ENCODE peak calls at places on chromosomes 2 and 18, in six cellular contexts. H is breast epithelium, R is activated T-cell treated with anti-CD3 and anti-CD28 coated beads for 48 hours, C is GM03348, T is cardiac septum, I is heart right ventricle. V is an unnamed sample.

GRCh38 chr2:223735659-223736244 is 101.6 kb downstream of the AP1S3 start:
- DNase-seq in H (no peak), R (no peak), C (peak), T (no peak), I (no peak), V (no peak)

GRCh38 chr2:62382757-62383156 is 123.2 kb downstream of the TMEM17 start:
- DNase-seq in H (no peak), R (no peak), C (no peak), T (no peak), I (no peak), V (no peak)

GRCh38 chr18:7766817-7767216 is 199.7 kb downstream of the PTPRM start:
- DNase-seq in H (no peak), R (no peak), C (no peak), T (no peak), I (no peak), V (no peak)

GRCh38 chr2:36951574-36951973 is 14.8 kb downstream of the STRN start:
- DNase-seq in H (no peak), R (no peak), C (no peak), T (no peak), I (no peak), V (no peak)

GRCh38 chr2:8357738-8358137 is 324.1 kb upstream of the ID2 start:
- DNase-seq in H (no peak), R (no peak), C (no peak), T (no peak), I (no peak), V (no peak)

GRCh38 chr18:27120246-27120645 is 64.9 kb downstream of the CHST9 start:
- DNase-seq in H (no peak), R (no peak), C (no peak), T (no peak), I (no peak), V (no peak)

GRCh38 chr18:78406743-78407455 is 572.7 kb upstream of the SALL3 start:
- DNase-seq in H (no peak), R (no peak), C (no peak), T (no peak), I (no peak), V (no peak)

GRCh38 chr2:240605867-240606743 is 19.2 kb upstream of the GPR35 start:
- DNase-seq in H (no peak), R (no peak), C (no peak), T (peak), I (no peak), V (no peak)

GRCh38 chr18:31376477-31376876 is at the start of gene DSG4:
- DNase-seq in H (no peak), R (no peak), C (no peak), T (no peak), I (no peak), V (no peak)

GRCh38 chr18:31512203-31512764 is 14.3 kb downstream of the DSG2 start:
- DNase-seq in H (no peak), R (no peak), C (peak), T (no peak), I (no peak), V (peak)

GRCh38 chr18:52156166-52156565 is 183.8 kb upstream of the DCC start:
- DNase-seq in H (no peak), R (no peak), C (no peak), T (no peak), I (no peak), V (no peak)

GRCh38 chr18:62037989-62038778 is 145.4 kb upstream of the RNF152 start:
- DNase-seq in H (no peak), R (no peak), C (peak), T (no peak), I (no peak), V (no peak)

GRCh38 chr2:204920776-204921175 is 375.5 kb downstream of the PARD3B start:
- DNase-seq in H (no peak), R (no peak), C (no peak), T (no peak), I (no peak), V (no peak)

GRCh38 chr2:96837575-96837974 is 6.2 kb downstream of the ANKRD23 start:
- DNase-seq in H (no peak), R (no peak), C (no peak), T (no peak), I (no peak), V (peak)

GRCh38 chr2:236971131-236971850 is 114.4 kb upstream of the COPS8 start:
- DNase-seq in H (no peak), R (no peak), C (no peak), T (peak), I (no peak), V (no peak)

GRCh38 chr18:72868666-72869661 is 1.2 kb upstream of the NETO1 start:
- DNase-seq in H (no peak), R (no peak), C (peak), T (no peak), I (no peak), V (no peak)

GRCh38 chr2:44789446-44789845 is 152.1 kb upstream of the SIX3 start:
- DNase-seq in H (no peak), R (no peak), C (no peak), T (no peak), I (no peak), V (no peak)

GRCh38 chr2:12717988-12718661 is 1.4 kb downstream of the TRIB2 start:
- DNase-seq in H (no peak), R (no peak), C (peak), T (no peak), I (no peak), V (peak)

GRCh38 chr2:206531996-206532543 is 88.7 kb downstream of the ADAM23 start:
- DNase-seq in H (no peak), R (no peak), C (peak), T (no peak), I (peak), V (peak)

V was measured in islet precursor cell.